ENCODE peak calls at places on chromosome 4, in seven cellular contexts. B, Z, P, N, D, A and G are unnamed samples.

GRCh38 chr4:186693159-186693815 is 30.4 kb downstream of the FAT1 start:
- DNase-seq in B (no peak), Z (no peak), P (no peak), N (peak), D (peak), A (no peak), G (peak)

GRCh38 chr4:5033266-5033945 is 14.1 kb upstream of the CYTL1 start:
- DNase-seq in B (no peak), Z (peak), P (no peak), N (peak), D (peak), A (peak), G (no peak)

GRCh38 chr4:76752911-76753494 is 144.9 kb downstream of the SOWAHB start:
- DNase-seq in B (no peak), Z (no peak), P (no peak), N (no peak), D (peak), A (no peak), G (no peak)

GRCh38 chr4:14583752-14584151 is 418.5 kb upstream of the CPEB2 start:
- DNase-seq in B (no peak), Z (no peak), P (no peak), N (no peak), D (no peak), A (no peak), G (no peak)

GRCh38 chr4:176340871-176341685 is 21.3 kb downstream of the SPCS3 start:
- DNase-seq in B (no peak), Z (peak), P (no peak), N (no peak), D (peak), A (no peak), G (no peak)

GRCh38 chr4:85170241-85170640 is 203.8 kb upstream of the WDFY3 start:
- DNase-seq in B (no peak), Z (no peak), P (no peak), N (no peak), D (no peak), A (no peak), G (no peak)

GRCh38 chr4:154946113-154946512 is 165.0 kb downstream of the RBM46 start:
- DNase-seq in B (no peak), Z (no peak), P (no peak), N (no peak), D (no peak), A (no peak), G (no peak)

GRCh38 chr4:185086053-185086452 is 57.0 kb upstream of the SLC25A4 start:
- DNase-seq in B (no peak), Z (no peak), P (no peak), N (no peak), D (peak), A (no peak), G (no peak)

GRCh38 chr4:56535915-56536314 is 30.3 kb downstream of the ARL9 start:
- DNase-seq in B (no peak), Z (no peak), P (no peak), N (no peak), D (no peak), A (no peak), G (no peak)

GRCh38 chr4:76559236-76560071 is 124.4 kb downstream of the SHROOM3 start:
- DNase-seq in B (no peak), Z (no peak), P (no peak), N (no peak), D (no peak), A (no peak), G (no peak)

GRCh38 chr4:89640620-89641366 is 196.2 kb downstream of the SNCA start:
- DNase-seq in B (no peak), Z (no peak), P (no peak), N (no peak), D (peak), A (no peak), G (no peak)

GRCh38 chr4:14695411-14695810 is 306.9 kb upstream of the CPEB2 start:
- DNase-seq in B (no peak), Z (no peak), P (no peak), N (no peak), D (peak), A (no peak), G (no peak)

GRCh38 chr4:101205878-101206277 is 141.4 kb downstream of the PPP3CA start:
- DNase-seq in B (no peak), Z (peak), P (peak), N (no peak), D (peak), A (peak), G (no peak)

GRCh38 chr4:174631901-174632758 is 109.8 kb upstream of the HPGD start:
- DNase-seq in B (peak), Z (peak), P (no peak), N (no peak), D (peak), A (no peak), G (no peak)

GRCh38 chr4:10891866-10892265 is 207.3 kb upstream of the CLNK start:
- DNase-seq in B (no peak), Z (no peak), P (no peak), N (no peak), D (no peak), A (no peak), G (no peak)

GRCh38 chr4:105979506-105979905 is 84.2 kb downstream of the NPNT start:
- DNase-seq in B (no peak), Z (no peak), P (no peak), N (no peak), D (peak), A (no peak), G (no peak)

GRCh38 chr4:14652522-14652921 is 349.8 kb upstream of the CPEB2 start:
- DNase-seq in B (peak), Z (no peak), P (no peak), N (no peak), D (no peak), A (no peak), G (no peak)